ENCODE peak calls at places on chromosomes 16 and 17, in nine cellular contexts. R is HEK293T; F is RWPE1; Y is COR-L47; J is non-pigmented ciliary epithelial cell; X is EL; Z is naive thymus-derived CD4-positive, alpha-beta T cell; P is activated naive CD4-positive, alpha-beta T cell treated with Interleukin-2 at 50 U/mL for 16 hours; N is adrenal gland. Q is an unnamed sample.

GRCh38 chr17:64115043-64115698 is 14.8 kb downstream of the ERN1 start:
- DNase-seq in R (no peak), F (no peak), Y (no peak), J (no peak), X (no peak), Z (no peak), P (no peak), N (no peak), Q (peak)

GRCh38 chr17:49565948-49566491 is 9.7 kb upstream of the NXPH3 start:
- DNase-seq in R (no peak), F (no peak), Y (peak), J (no peak), X (no peak), Z (no peak), P (peak), N (peak), Q (peak)

GRCh38 chr16:50311134-50311528 is 44.8 kb downstream of the ADCY7 start:
- DNase-seq in R (no peak), F (no peak), Y (no peak), J (no peak), X (no peak), Z (no peak), P (peak), N (peak), Q (no peak)

GRCh38 chr16:79316004-79316458 is 284.5 kb downstream of the MAF start:
- DNase-seq in R (no peak), F (no peak), Y (no peak), J (no peak), X (no peak), Z (no peak), P (peak), N (no peak), Q (no peak)

GRCh38 chr17:74283371-74283673 is 9.3 kb downstream of the DNAI2 start:
- DNase-seq in R (no peak), F (no peak), Y (no peak), J (no peak), X (no peak), Z (no peak), P (no peak), N (no peak), Q (no peak)

GRCh38 chr17:82334622-82335394 is 1.2 kb upstream of the SECTM1 start:
- DNase-seq in R (no peak), F (no peak), Y (no peak), J (no peak), X (peak), Z (peak), P (peak), N (no peak), Q (peak)

GRCh38 chr16:67164599-67165061 is at the start of gene HSF4:
- DNase-seq in R (no peak), F (peak), Y (no peak), J (no peak), X (peak), Z (no peak), P (no peak), N (peak), Q (no peak)

GRCh38 chr17:61209099-61209439 is 190.6 kb upstream of the TBX2 start:
- DNase-seq in R (no peak), F (no peak), Y (no peak), J (no peak), X (no peak), Z (no peak), P (no peak), N (no peak), Q (no peak)

GRCh38 chr16:86925067-86925791 is 346.9 kb downstream of the FOXL1 start:
- DNase-seq in R (peak), F (no peak), Y (no peak), J (peak), X (peak), Z (no peak), P (no peak), N (peak), Q (no peak)

GRCh38 chr16:2161911-2162310 is 6.3 kb downstream of the TRAF7 start:
- DNase-seq in R (no peak), F (no peak), Y (no peak), J (no peak), X (no peak), Z (no peak), P (no peak), N (no peak), Q (no peak)

GRCh38 chr16:47565454-47565853 is 104.3 kb downstream of the PHKB start:
- DNase-seq in R (no peak), F (peak), Y (no peak), J (no peak), X (peak), Z (no peak), P (peak), N (peak), Q (peak)

GRCh38 chr17:27237890-27238289 is 56.0 kb upstream of the WSB1 start:
- DNase-seq in R (no peak), F (no peak), Y (no peak), J (no peak), X (no peak), Z (no peak), P (no peak), N (no peak), Q (no peak)

GRCh38 chr16:89115216-89115949 is 21.7 kb downstream of the ACSF3 start:
- DNase-seq in R (no peak), F (peak), Y (no peak), J (no peak), X (no peak), Z (peak), P (peak), N (peak), Q (peak)

GRCh38 chr17:36934759-36935630 is 2.3 kb upstream of the LHX1 start:
- DNase-seq in R (peak), F (no peak), Y (no peak), J (no peak), X (no peak), Z (peak), P (peak), N (no peak), Q (no peak)

GRCh38 chr16:694187-694862 is 4.1 kb upstream of the WDR24 start:
- DNase-seq in R (no peak), F (no peak), Y (no peak), J (no peak), X (no peak), Z (no peak), P (no peak), N (no peak), Q (no peak)

GRCh38 chr16:84513111-84514065 is 8.9 kb upstream of the MEAK7 start:
- DNase-seq in R (no peak), F (no peak), Y (no peak), J (peak), X (peak), Z (no peak), P (no peak), N (no peak), Q (no peak)

GRCh38 chr17:31391496-31391949 is at the start of gene RAB11FIP4:
- DNase-seq in R (peak), F (no peak), Y (peak), J (no peak), X (no peak), Z (no peak), P (no peak), N (no peak), Q (no peak)

GRCh38 chr16:19446886-19447285 is 29.2 kb downstream of the TMC5 start:
- DNase-seq in R (no peak), F (no peak), Y (no peak), J (no peak), X (no peak), Z (no peak), P (no peak), N (no peak), Q (no peak)

GRCh38 chr16:24717411-24717810 is 12.0 kb upstream of the TNRC6A start:
- DNase-seq in R (no peak), F (no peak), Y (no peak), J (no peak), X (no peak), Z (no peak), P (no peak), N (no peak), Q (no peak)

GRCh38 chr16:27245276-27246231 is 23.0 kb downstream of the NSMCE1 start:
- DNase-seq in R (no peak), F (peak), Y (no peak), J (peak), X (peak), Z (no peak), P (peak), N (peak), Q (no peak)

GRCh38 chr17:73604476-73604875 is 39.8 kb downstream of the SDK2 start:
- DNase-seq in R (no peak), F (no peak), Y (no peak), J (no peak), X (no peak), Z (no peak), P (no peak), N (no peak), Q (no peak)

GRCh38 chr16:77660311-77660710 is 62.0 kb upstream of the NUDT7 start:
- DNase-seq in R (peak), F (peak), Y (peak), J (peak), X (peak), Z (no peak), P (no peak), N (no peak), Q (peak)

GRCh38 chr16:2151188-2152091 is 3.0 kb downstream of the RAB26 start:
- DNase-seq in R (no peak), F (no peak), Y (no peak), J (no peak), X (peak), Z (no peak), P (no peak), N (no peak), Q (no peak)

GRCh38 chr16:29899516-29900101 is at the start of gene SEZ6L2:
- DNase-seq in R (peak), F (peak), Y (peak), J (peak), X (peak), Z (no peak), P (no peak), N (peak), Q (peak)

GRCh38 chr16:82178352-82178751 is 8.3 kb upstream of the MPHOSPH6 start:
- DNase-seq in R (no peak), F (no peak), Y (no peak), J (no peak), X (no peak), Z (no peak), P (no peak), N (no peak), Q (no peak)

GRCh38 chr17:54085934-54086333 is 263.2 kb downstream of the KIF2B start:
- DNase-seq in R (no peak), F (no peak), Y (no peak), J (no peak), X (no peak), Z (no peak), P (no peak), N (no peak), Q (peak)

GRCh38 chr17:67671492-67671891 is 46.2 kb upstream of the NOL11 start:
- DNase-seq in R (peak), F (no peak), Y (peak), J (no peak), X (no peak), Z (no peak), P (no peak), N (no peak), Q (no peak)

GRCh38 chr17:79201536-79202227 is 127.1 kb downstream of the ENGASE start:
- DNase-seq in R (no peak), F (peak), Y (no peak), J (no peak), X (peak), Z (no peak), P (no peak), N (no peak), Q (peak)

GRCh38 chr17:75078097-75079022 is 9.4 kb upstream of the SLC16A5 start:
- DNase-seq in R (no peak), F (peak), Y (no peak), J (no peak), X (peak), Z (no peak), P (no peak), N (peak), Q (peak)

GRCh38 chr16:53087101-53087500 is 32.3 kb downstream of the CHD9 start:
- DNase-seq in R (no peak), F (no peak), Y (no peak), J (no peak), X (no peak), Z (no peak), P (no peak), N (no peak), Q (no peak)

GRCh38 chr17:44205962-44206824 is 6.5 kb upstream of the ATXN7L3 start:
- DNase-seq in R (no peak), F (no peak), Y (no peak), J (no peak), X (no peak), Z (no peak), P (no peak), N (no peak), Q (no peak)

GRCh38 chr16:2817496-2818277 is 650 bp downstream of the PRSS21 start:
- DNase-seq in R (no peak), F (no peak), Y (no peak), J (no peak), X (no peak), Z (no peak), P (peak), N (no peak), Q (no peak)

GRCh38 chr17:81636505-81637288 is at the start of the genes NPLOC4 and TSPAN10:
- DNase-seq in R (peak), F (peak), Y (peak), J (peak), X (peak), Z (peak), P (peak), N (peak), Q (peak)

GRCh38 chr17:18102640-18103039 is 5.9 kb upstream of the MYO15A start:
- DNase-seq in R (no peak), F (no peak), Y (no peak), J (no peak), X (no peak), Z (no peak), P (no peak), N (no peak), Q (no peak)

GRCh38 chr17:36818134-36818825 is 119.0 kb upstream of the LHX1 start:
- DNase-seq in R (no peak), F (no peak), Y (no peak), J (no peak), X (no peak), Z (no peak), P (no peak), N (no peak), Q (no peak)

GRCh38 chr17:83065660-83066542 is 13.5 kb upstream of the METRNL start:
- DNase-seq in R (no peak), F (no peak), Y (no peak), J (no peak), X (no peak), Z (no peak), P (no peak), N (peak), Q (no peak)

GRCh38 chr16:2039286-2040030 is 8.2 kb downstream of the NTHL1 start:
- DNase-seq in R (no peak), F (no peak), Y (no peak), J (no peak), X (no peak), Z (no peak), P (no peak), N (peak), Q (no peak)

GRCh38 chr17:2598166-2598565 is 4.7 kb downstream of the PAFAH1B1 start:
- DNase-seq in R (no peak), F (peak), Y (no peak), J (no peak), X (peak), Z (no peak), P (no peak), N (no peak), Q (peak)

Q was measured in mammary epithelial cell.